ENCODE peak calls at places on chromosomes 12 and 14, in nine cellular contexts. One of them, this sample, is unnamed.

GRCh38 chr14:99809376-99809775 is 16.2 kb downstream of the EML1 start:
- DNase-seq in activated CD8-positive, alpha-beta memory T cell treated with anti-CD3 and anti-CD28 coated beads, Interleukin-2, amount 50 U/mL, for 4 hours: no peak
- DNase-seq in LoVo: no peak
- DNase-seq in cardiac fibroblast: peak; percentile 95
- DNase-seq in CD4-positive, alpha-beta T cell: no peak
- DNase-seq in stimulated activated CD8-positive, alpha-beta memory T cell treated with anti-CD3 and anti-CD28 coated beads, Interleukin-2, amount 100 ng/mL, for 1 hour: no peak
- DNase-seq in left colon: peak; percentile 63
- DNase-seq in AG10803: peak; percentile 94
- DNase-seq in mesenchymal stem cell: peak; percentile 28
- DNase-seq in this sample: peak; percentile 84

GRCh38 chr12:1356285-1356684 is 238.1 kb downstream of the FBXL14 start:
- DNase-seq in activated CD8-positive, alpha-beta memory T cell treated with anti-CD3 and anti-CD28 coated beads, Interleukin-2, amount 50 U/mL, for 4 hours: no peak
- DNase-seq in LoVo: no peak
- DNase-seq in cardiac fibroblast: no peak
- DNase-seq in CD4-positive, alpha-beta T cell: no peak
- DNase-seq in stimulated activated CD8-positive, alpha-beta memory T cell treated with anti-CD3 and anti-CD28 coated beads, Interleukin-2, amount 100 ng/mL, for 1 hour: no peak
- DNase-seq in left colon: no peak
- DNase-seq in AG10803: no peak
- DNase-seq in mesenchymal stem cell: no peak
- DNase-seq in this sample: no peak

GRCh38 chr12:69985656-69986055 is 160.6 kb downstream of the MYRFL start:
- DNase-seq in activated CD8-positive, alpha-beta memory T cell treated with anti-CD3 and anti-CD28 coated beads, Interleukin-2, amount 50 U/mL, for 4 hours: no peak
- DNase-seq in LoVo: peak; percentile 38
- DNase-seq in cardiac fibroblast: no peak
- DNase-seq in CD4-positive, alpha-beta T cell: no peak
- DNase-seq in stimulated activated CD8-positive, alpha-beta memory T cell treated with anti-CD3 and anti-CD28 coated beads, Interleukin-2, amount 100 ng/mL, for 1 hour: no peak
- DNase-seq in left colon: no peak
- DNase-seq in AG10803: no peak
- DNase-seq in mesenchymal stem cell: no peak
- DNase-seq in this sample: no peak

GRCh38 chr12:8860165-8860961 is 37.9 kb downstream of the A2ML1 start:
- DNase-seq in activated CD8-positive, alpha-beta memory T cell treated with anti-CD3 and anti-CD28 coated beads, Interleukin-2, amount 50 U/mL, for 4 hours: peak; percentile 22
- DNase-seq in LoVo: peak; percentile 37
- DNase-seq in cardiac fibroblast: peak; percentile 67
- DNase-seq in CD4-positive, alpha-beta T cell: no peak
- DNase-seq in stimulated activated CD8-positive, alpha-beta memory T cell treated with anti-CD3 and anti-CD28 coated beads, Interleukin-2, amount 100 ng/mL, for 1 hour: no peak
- DNase-seq in left colon: no peak
- DNase-seq in AG10803: peak; percentile 57
- DNase-seq in mesenchymal stem cell: peak; percentile 49
- DNase-seq in this sample: peak; percentile 35

GRCh38 chr14:92460916-92461579 is 52.5 kb upstream of the RIN3 start:
- DNase-seq in activated CD8-positive, alpha-beta memory T cell treated with anti-CD3 and anti-CD28 coated beads, Interleukin-2, amount 50 U/mL, for 4 hours: no peak
- DNase-seq in LoVo: no peak
- DNase-seq in cardiac fibroblast: peak; percentile 73
- DNase-seq in CD4-positive, alpha-beta T cell: no peak
- DNase-seq in stimulated activated CD8-positive, alpha-beta memory T cell treated with anti-CD3 and anti-CD28 coated beads, Interleukin-2, amount 100 ng/mL, for 1 hour: no peak
- DNase-seq in left colon: peak; percentile 20
- DNase-seq in AG10803: peak; percentile 87
- DNase-seq in mesenchymal stem cell: peak; percentile 76
- DNase-seq in this sample: peak; percentile 56

GRCh38 chr14:95143813-95144620 is 13.3 kb downstream of the DICER1 start:
- DNase-seq in activated CD8-positive, alpha-beta memory T cell treated with anti-CD3 and anti-CD28 coated beads, Interleukin-2, amount 50 U/mL, for 4 hours: no peak
- DNase-seq in LoVo: no peak
- DNase-seq in cardiac fibroblast: peak; percentile 41
- DNase-seq in CD4-positive, alpha-beta T cell: no peak
- DNase-seq in stimulated activated CD8-positive, alpha-beta memory T cell treated with anti-CD3 and anti-CD28 coated beads, Interleukin-2, amount 100 ng/mL, for 1 hour: no peak
- DNase-seq in left colon: no peak
- DNase-seq in AG10803: peak; percentile 24
- DNase-seq in mesenchymal stem cell: no peak
- DNase-seq in this sample: no peak

GRCh38 chr12:131639270-131639940 is 71.5 kb upstream of the SFSWAP start:
- DNase-seq in activated CD8-positive, alpha-beta memory T cell treated with anti-CD3 and anti-CD28 coated beads, Interleukin-2, amount 50 U/mL, for 4 hours: no peak
- DNase-seq in LoVo: no peak
- DNase-seq in cardiac fibroblast: no peak
- DNase-seq in CD4-positive, alpha-beta T cell: no peak
- DNase-seq in stimulated activated CD8-positive, alpha-beta memory T cell treated with anti-CD3 and anti-CD28 coated beads, Interleukin-2, amount 100 ng/mL, for 1 hour: no peak
- DNase-seq in left colon: no peak
- DNase-seq in AG10803: no peak
- DNase-seq in mesenchymal stem cell: no peak
- DNase-seq in this sample: no peak

GRCh38 chr12:28027947-28028724 is 55.6 kb upstream of the PTHLH start:
- DNase-seq in activated CD8-positive, alpha-beta memory T cell treated with anti-CD3 and anti-CD28 coated beads, Interleukin-2, amount 50 U/mL, for 4 hours: no peak
- DNase-seq in LoVo: no peak
- DNase-seq in cardiac fibroblast: no peak
- DNase-seq in CD4-positive, alpha-beta T cell: no peak
- DNase-seq in stimulated activated CD8-positive, alpha-beta memory T cell treated with anti-CD3 and anti-CD28 coated beads, Interleukin-2, amount 100 ng/mL, for 1 hour: no peak
- DNase-seq in left colon: no peak
- DNase-seq in AG10803: no peak
- DNase-seq in mesenchymal stem cell: no peak
- DNase-seq in this sample: no peak

GRCh38 chr12:51915003-51915625 is 7.8 kb downstream of the ACVRL1 start:
- DNase-seq in activated CD8-positive, alpha-beta memory T cell treated with anti-CD3 and anti-CD28 coated beads, Interleukin-2, amount 50 U/mL, for 4 hours: no peak
- DNase-seq in LoVo: no peak
- DNase-seq in cardiac fibroblast: no peak
- DNase-seq in CD4-positive, alpha-beta T cell: no peak
- DNase-seq in stimulated activated CD8-positive, alpha-beta memory T cell treated with anti-CD3 and anti-CD28 coated beads, Interleukin-2, amount 100 ng/mL, for 1 hour: no peak
- DNase-seq in left colon: no peak
- DNase-seq in AG10803: no peak
- DNase-seq in mesenchymal stem cell: no peak
- DNase-seq in this sample: no peak

GRCh38 chr14:68733086-68733621 is 59.7 kb downstream of the ZFP36L1 start:
- DNase-seq in activated CD8-positive, alpha-beta memory T cell treated with anti-CD3 and anti-CD28 coated beads, Interleukin-2, amount 50 U/mL, for 4 hours: no peak
- DNase-seq in LoVo: no peak
- DNase-seq in cardiac fibroblast: peak; percentile 26
- DNase-seq in CD4-positive, alpha-beta T cell: no peak
- DNase-seq in stimulated activated CD8-positive, alpha-beta memory T cell treated with anti-CD3 and anti-CD28 coated beads, Interleukin-2, amount 100 ng/mL, for 1 hour: no peak
- DNase-seq in left colon: no peak
- DNase-seq in AG10803: peak; percentile 21
- DNase-seq in mesenchymal stem cell: peak; percentile 42
- DNase-seq in this sample: no peak

GRCh38 chr14:99514552-99515300 is 33.5 kb downstream of the CCNK start:
- DNase-seq in activated CD8-positive, alpha-beta memory T cell treated with anti-CD3 and anti-CD28 coated beads, Interleukin-2, amount 50 U/mL, for 4 hours: no peak
- DNase-seq in LoVo: no peak
- DNase-seq in cardiac fibroblast: no peak
- DNase-seq in CD4-positive, alpha-beta T cell: peak; percentile 2
- DNase-seq in stimulated activated CD8-positive, alpha-beta memory T cell treated with anti-CD3 and anti-CD28 coated beads, Interleukin-2, amount 100 ng/mL, for 1 hour: no peak
- DNase-seq in left colon: peak; percentile 24
- DNase-seq in AG10803: no peak
- DNase-seq in mesenchymal stem cell: no peak
- DNase-seq in this sample: no peak

GRCh38 chr12:84508943-84509342 is 403.7 kb downstream of the SLC6A15 start:
- DNase-seq in activated CD8-positive, alpha-beta memory T cell treated with anti-CD3 and anti-CD28 coated beads, Interleukin-2, amount 50 U/mL, for 4 hours: no peak
- DNase-seq in LoVo: no peak
- DNase-seq in cardiac fibroblast: peak; percentile 26
- DNase-seq in CD4-positive, alpha-beta T cell: no peak
- DNase-seq in stimulated activated CD8-positive, alpha-beta memory T cell treated with anti-CD3 and anti-CD28 coated beads, Interleukin-2, amount 100 ng/mL, for 1 hour: no peak
- DNase-seq in left colon: no peak
- DNase-seq in AG10803: peak; percentile 73
- DNase-seq in mesenchymal stem cell: no peak
- DNase-seq in this sample: peak; percentile 52

GRCh38 chr14:94953541-94954260 is 183.8 kb upstream of the GSC start:
- DNase-seq in activated CD8-positive, alpha-beta memory T cell treated with anti-CD3 and anti-CD28 coated beads, Interleukin-2, amount 50 U/mL, for 4 hours: no peak
- DNase-seq in LoVo: no peak
- DNase-seq in cardiac fibroblast: no peak
- DNase-seq in CD4-positive, alpha-beta T cell: no peak
- DNase-seq in stimulated activated CD8-positive, alpha-beta memory T cell treated with anti-CD3 and anti-CD28 coated beads, Interleukin-2, amount 100 ng/mL, for 1 hour: no peak
- DNase-seq in left colon: no peak
- DNase-seq in AG10803: no peak
- DNase-seq in mesenchymal stem cell: no peak
- DNase-seq in this sample: no peak

GRCh38 chr14:79411403-79412174 is 799.7 kb downstream of the DIO2 start:
- DNase-seq in activated CD8-positive, alpha-beta memory T cell treated with anti-CD3 and anti-CD28 coated beads, Interleukin-2, amount 50 U/mL, for 4 hours: no peak
- DNase-seq in LoVo: no peak
- DNase-seq in cardiac fibroblast: no peak
- DNase-seq in CD4-positive, alpha-beta T cell: no peak
- DNase-seq in stimulated activated CD8-positive, alpha-beta memory T cell treated with anti-CD3 and anti-CD28 coated beads, Interleukin-2, amount 100 ng/mL, for 1 hour: no peak
- DNase-seq in left colon: no peak
- DNase-seq in AG10803: no peak
- DNase-seq in mesenchymal stem cell: no peak
- DNase-seq in this sample: no peak

GRCh38 chr14:64005822-64006221 is 153.0 kb downstream of the SYNE2 start:
- DNase-seq in activated CD8-positive, alpha-beta memory T cell treated with anti-CD3 and anti-CD28 coated beads, Interleukin-2, amount 50 U/mL, for 4 hours: no peak
- DNase-seq in LoVo: no peak
- DNase-seq in cardiac fibroblast: no peak
- DNase-seq in CD4-positive, alpha-beta T cell: no peak
- DNase-seq in stimulated activated CD8-positive, alpha-beta memory T cell treated with anti-CD3 and anti-CD28 coated beads, Interleukin-2, amount 100 ng/mL, for 1 hour: no peak
- DNase-seq in left colon: no peak
- DNase-seq in AG10803: no peak
- DNase-seq in mesenchymal stem cell: no peak
- DNase-seq in this sample: no peak

GRCh38 chr14:61540931-61541330 is 154.4 kb upstream of the HIF1A start:
- DNase-seq in activated CD8-positive, alpha-beta memory T cell treated with anti-CD3 and anti-CD28 coated beads, Interleukin-2, amount 50 U/mL, for 4 hours: no peak
- DNase-seq in LoVo: no peak
- DNase-seq in cardiac fibroblast: no peak
- DNase-seq in CD4-positive, alpha-beta T cell: no peak
- DNase-seq in stimulated activated CD8-positive, alpha-beta memory T cell treated with anti-CD3 and anti-CD28 coated beads, Interleukin-2, amount 100 ng/mL, for 1 hour: no peak
- DNase-seq in left colon: no peak
- DNase-seq in AG10803: no peak
- DNase-seq in mesenchymal stem cell: no peak
- DNase-seq in this sample: no peak

GRCh38 chr12:48861111-48861510 is 4.6 kb downstream of the RND1 start:
- DNase-seq in activated CD8-positive, alpha-beta memory T cell treated with anti-CD3 and anti-CD28 coated beads, Interleukin-2, amount 50 U/mL, for 4 hours: no peak
- DNase-seq in LoVo: no peak
- DNase-seq in cardiac fibroblast: no peak
- DNase-seq in CD4-positive, alpha-beta T cell: no peak
- DNase-seq in stimulated activated CD8-positive, alpha-beta memory T cell treated with anti-CD3 and anti-CD28 coated beads, Interleukin-2, amount 100 ng/mL, for 1 hour: no peak
- DNase-seq in left colon: no peak
- DNase-seq in AG10803: no peak
- DNase-seq in mesenchymal stem cell: no peak
- DNase-seq in this sample: no peak

GRCh38 chr12:30423330-30423729 is 272.3 kb downstream of the IPO8 start:
- DNase-seq in activated CD8-positive, alpha-beta memory T cell treated with anti-CD3 and anti-CD28 coated beads, Interleukin-2, amount 50 U/mL, for 4 hours: no peak
- DNase-seq in LoVo: no peak
- DNase-seq in cardiac fibroblast: no peak
- DNase-seq in CD4-positive, alpha-beta T cell: no peak
- DNase-seq in stimulated activated CD8-positive, alpha-beta memory T cell treated with anti-CD3 and anti-CD28 coated beads, Interleukin-2, amount 100 ng/mL, for 1 hour: no peak
- DNase-seq in left colon: no peak
- DNase-seq in AG10803: no peak
- DNase-seq in mesenchymal stem cell: no peak
- DNase-seq in this sample: no peak

GRCh38 chr12:78062781-78063180 is 232.1 kb downstream of the NAV3 start:
- DNase-seq in activated CD8-positive, alpha-beta memory T cell treated with anti-CD3 and anti-CD28 coated beads, Interleukin-2, amount 50 U/mL, for 4 hours: no peak
- DNase-seq in LoVo: no peak
- DNase-seq in cardiac fibroblast: peak; percentile 85
- DNase-seq in CD4-positive, alpha-beta T cell: no peak
- DNase-seq in stimulated activated CD8-positive, alpha-beta memory T cell treated with anti-CD3 and anti-CD28 coated beads, Interleukin-2, amount 100 ng/mL, for 1 hour: no peak
- DNase-seq in left colon: no peak
- DNase-seq in AG10803: peak; percentile 68
- DNase-seq in mesenchymal stem cell: peak; percentile 40
- DNase-seq in this sample: peak; percentile 42

GRCh38 chr12:132597333-132598283 is 12.8 kb downstream of the LRCOL1 start:
- DNase-seq in activated CD8-positive, alpha-beta memory T cell treated with anti-CD3 and anti-CD28 coated beads, Interleukin-2, amount 50 U/mL, for 4 hours: no peak
- DNase-seq in LoVo: no peak
- DNase-seq in cardiac fibroblast: peak; percentile 89
- DNase-seq in CD4-positive, alpha-beta T cell: no peak
- DNase-seq in stimulated activated CD8-positive, alpha-beta memory T cell treated with anti-CD3 and anti-CD28 coated beads, Interleukin-2, amount 100 ng/mL, for 1 hour: no peak
- DNase-seq in left colon: no peak
- DNase-seq in AG10803: peak; percentile 70
- DNase-seq in mesenchymal stem cell: peak; percentile 68
- DNase-seq in this sample: no peak

GRCh38 chr12:115660211-115660805 is 617.2 kb downstream of the MED13L start:
- DNase-seq in activated CD8-positive, alpha-beta memory T cell treated with anti-CD3 and anti-CD28 coated beads, Interleukin-2, amount 50 U/mL, for 4 hours: no peak
- DNase-seq in LoVo: peak; percentile 85
- DNase-seq in cardiac fibroblast: peak; percentile 49
- DNase-seq in CD4-positive, alpha-beta T cell: no peak
- DNase-seq in stimulated activated CD8-positive, alpha-beta memory T cell treated with anti-CD3 and anti-CD28 coated beads, Interleukin-2, amount 100 ng/mL, for 1 hour: no peak
- DNase-seq in left colon: peak; percentile 75
- DNase-seq in AG10803: peak; percentile 66
- DNase-seq in mesenchymal stem cell: no peak
- DNase-seq in this sample: peak; percentile 31

GRCh38 chr14:53964249-53964648 is 7.6 kb upstream of the BMP4 start:
- DNase-seq in activated CD8-positive, alpha-beta memory T cell treated with anti-CD3 and anti-CD28 coated beads, Interleukin-2, amount 50 U/mL, for 4 hours: no peak
- DNase-seq in LoVo: no peak
- DNase-seq in cardiac fibroblast: no peak
- DNase-seq in CD4-positive, alpha-beta T cell: no peak
- DNase-seq in stimulated activated CD8-positive, alpha-beta memory T cell treated with anti-CD3 and anti-CD28 coated beads, Interleukin-2, amount 100 ng/mL, for 1 hour: no peak
- DNase-seq in left colon: no peak
- DNase-seq in AG10803: no peak
- DNase-seq in mesenchymal stem cell: peak; percentile 29
- DNase-seq in this sample: no peak

This sample was measured in left ventricle myocardium superior.